ENCODE peak calls at places on chromosomes 7 and 10, in six cellular contexts. One of them, this sample, is unnamed.
A peak's percentile ranks its signal among the peaks of the same experiment; 100 is the strongest.

GRCh38 chr10:112585052-112585451 is 138.0 kb downstream of the VTI1A start:
- DNase-seq in substantia nigra: no peak
- DNase-seq in tibial artery: no peak
- DNase-seq in H1: no peak
- DNase-seq in brain microvascular endothelial cell: peak; percentile 34
- DNase-seq in ovary: no peak
- DNase-seq in this sample: peak; percentile 70

GRCh38 chr7:141609566-141609965 is 58.4 kb downstream of the AGK start:
- DNase-seq in substantia nigra: no peak
- DNase-seq in H1: no peak
- DNase-seq in brain microvascular endothelial cell: no peak
- DNase-seq in tibial artery: no peak
- DNase-seq in ovary: no peak
- DNase-seq in this sample: no peak

GRCh38 chr10:63883861-63884260 is 362.7 kb downstream of the REEP3 start:
- DNase-seq in brain microvascular endothelial cell: no peak
- DNase-seq in H1: no peak
- DNase-seq in ovary: no peak
- DNase-seq in tibial artery: no peak
- DNase-seq in substantia nigra: no peak
- DNase-seq in this sample: no peak

GRCh38 chr10:99593312-99593711 is 26.9 kb downstream of the SLC25A28 start:
- DNase-seq in tibial artery: no peak
- DNase-seq in brain microvascular endothelial cell: no peak
- DNase-seq in substantia nigra: no peak
- DNase-seq in H1: no peak
- DNase-seq in ovary: no peak
- DNase-seq in this sample: no peak

GRCh38 chr7:130070900-130071622 is 727 bp downstream of the KLHDC10 start:
- DNase-seq in tibial artery: no peak
- DNase-seq in brain microvascular endothelial cell: no peak
- DNase-seq in ovary: no peak
- DNase-seq in H1: no peak
- DNase-seq in substantia nigra: no peak
- DNase-seq in this sample: no peak

GRCh38 chr10:47047577-47048532 is 136.6 kb downstream of the PTPN20 start:
- DNase-seq in brain microvascular endothelial cell: peak; percentile 70
- DNase-seq in ovary: no peak
- DNase-seq in substantia nigra: peak; percentile 59
- DNase-seq in H1: peak; percentile 90
- DNase-seq in tibial artery: peak; percentile 89
- DNase-seq in this sample: peak; percentile 95

GRCh38 chr7:16130127-16131110 is 290.9 kb downstream of the CRPPA start:
- DNase-seq in substantia nigra: no peak
- DNase-seq in H1: no peak
- DNase-seq in tibial artery: no peak
- DNase-seq in brain microvascular endothelial cell: no peak
- DNase-seq in ovary: no peak
- DNase-seq in this sample: no peak

GRCh38 chr7:142355328-142355727 is 97.5 kb upstream of the PRSS58 start:
- DNase-seq in substantia nigra: no peak
- DNase-seq in brain microvascular endothelial cell: peak; percentile 7
- DNase-seq in ovary: no peak
- DNase-seq in tibial artery: no peak
- DNase-seq in H1: no peak
- DNase-seq in this sample: no peak

GRCh38 chr7:21028186-21028989 is 241.7 kb upstream of the SP8 start:
- DNase-seq in H1: no peak
- DNase-seq in substantia nigra: no peak
- DNase-seq in brain microvascular endothelial cell: no peak
- DNase-seq in tibial artery: peak; percentile 59
- DNase-seq in ovary: no peak
- DNase-seq in this sample: no peak

GRCh38 chr7:117375380-117375779 is 51.9 kb downstream of the ASZ1 start:
- DNase-seq in brain microvascular endothelial cell: no peak
- DNase-seq in tibial artery: no peak
- DNase-seq in substantia nigra: no peak
- DNase-seq in H1: no peak
- DNase-seq in ovary: no peak
- DNase-seq in this sample: no peak

GRCh38 chr7:98329100-98329871 is 47.8 kb downstream of the BRI3 start:
- DNase-seq in tibial artery: no peak
- DNase-seq in substantia nigra: no peak
- DNase-seq in ovary: no peak
- DNase-seq in H1: no peak
- DNase-seq in brain microvascular endothelial cell: peak; percentile 76
- DNase-seq in this sample: no peak

GRCh38 chr7:94510582-94511456 is 1.2 kb downstream of the CASD1 start:
- DNase-seq in substantia nigra: peak; percentile 45
- DNase-seq in tibial artery: peak; percentile 72
- DNase-seq in brain microvascular endothelial cell: peak; percentile 1
- DNase-seq in H1: no peak
- DNase-seq in ovary: no peak
- DNase-seq in this sample: peak; percentile 79

GRCh38 chr10:127906548-127907377 is at the start of gene PTPRE:
- DNase-seq in tibial artery: no peak
- DNase-seq in H1: peak; percentile 88
- DNase-seq in brain microvascular endothelial cell: no peak
- DNase-seq in ovary: no peak
- DNase-seq in substantia nigra: peak; percentile 70
- DNase-seq in this sample: peak; percentile 92

GRCh38 chr10:103564799-103565365 is 71.4 kb downstream of the NEURL1 start:
- DNase-seq in tibial artery: no peak
- DNase-seq in ovary: no peak
- DNase-seq in substantia nigra: no peak
- DNase-seq in brain microvascular endothelial cell: peak; percentile 8
- DNase-seq in H1: peak; percentile 95
- DNase-seq in this sample: no peak

GRCh38 chr10:97498841-97499560 is at the start of gene UBTD1:
- DNase-seq in ovary: peak; percentile 61
- DNase-seq in substantia nigra: peak; percentile 85
- DNase-seq in H1: peak; percentile 88
- DNase-seq in tibial artery: peak; percentile 82
- DNase-seq in brain microvascular endothelial cell: no peak
- DNase-seq in this sample: peak; percentile 87

GRCh38 chr7:134330990-134331389 is 14.3 kb upstream of the SLC35B4 start:
- DNase-seq in tibial artery: no peak
- DNase-seq in substantia nigra: no peak
- DNase-seq in H1: no peak
- DNase-seq in ovary: no peak
- DNase-seq in brain microvascular endothelial cell: no peak
- DNase-seq in this sample: no peak

GRCh38 chr7:134331393-134331792 is 14.7 kb upstream of the SLC35B4 start:
- DNase-seq in tibial artery: no peak
- DNase-seq in H1: no peak
- DNase-seq in ovary: no peak
- DNase-seq in substantia nigra: no peak
- DNase-seq in brain microvascular endothelial cell: no peak
- DNase-seq in this sample: no peak

GRCh38 chr7:134329614-134330316 is 13.0 kb upstream of the SLC35B4 start:
- DNase-seq in brain microvascular endothelial cell: no peak
- DNase-seq in H1: no peak
- DNase-seq in ovary: no peak
- DNase-seq in tibial artery: no peak
- DNase-seq in substantia nigra: no peak
- DNase-seq in this sample: no peak

GRCh38 chr7:134327896-134328295 is 11.2 kb upstream of the SLC35B4 start:
- DNase-seq in substantia nigra: peak; percentile 16
- DNase-seq in tibial artery: no peak
- DNase-seq in ovary: no peak
- DNase-seq in H1: peak; percentile 81
- DNase-seq in brain microvascular endothelial cell: peak; percentile 60
- DNase-seq in this sample: no peak

GRCh38 chr7:134328900-134329299 is 12.2 kb upstream of the SLC35B4 start:
- DNase-seq in substantia nigra: no peak
- DNase-seq in tibial artery: no peak
- DNase-seq in ovary: no peak
- DNase-seq in H1: no peak
- DNase-seq in brain microvascular endothelial cell: no peak
- DNase-seq in this sample: no peak
- H3K27ac ChIP-seq in substantia nigra: no peak overlapping the region
- H3K27ac ChIP-seq in tibial artery: no peak overlapping the region
- H3K27ac ChIP-seq in ovary: no peak overlapping the region
- H3K27ac ChIP-seq in H1: no peak overlapping the region
- H3K27ac ChIP-seq in brain microvascular endothelial cell: no peak overlapping the region
- H3K27ac ChIP-seq in this sample: no peak overlapping the region

DNA sequence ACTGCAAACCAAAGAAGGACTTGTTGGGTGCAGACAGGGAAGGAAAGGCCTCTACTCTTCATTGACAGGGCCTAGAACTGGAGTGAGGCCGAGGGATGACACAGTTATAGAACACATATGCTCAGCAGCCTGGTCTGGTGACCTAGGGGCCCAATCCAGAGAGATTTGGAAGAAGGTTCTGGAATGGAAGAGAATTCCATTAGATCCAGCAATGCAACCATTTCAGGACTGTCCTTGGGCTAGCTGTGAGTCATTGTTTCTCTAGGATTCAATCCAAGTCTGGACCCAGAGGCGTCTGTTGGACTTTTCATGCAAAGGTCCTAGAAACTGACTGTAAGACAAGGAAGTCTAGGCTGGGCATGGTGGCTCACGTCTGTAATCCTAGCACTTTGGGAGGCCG is 59.2 kb downstream of the WIPF3 start:
- DNase-seq in substantia nigra: no peak
- DNase-seq in tibial artery: peak; percentile 72
- DNase-seq in brain microvascular endothelial cell: peak; percentile 88
- DNase-seq in H1: no peak
- DNase-seq in ovary: peak; percentile 60
- DNase-seq in this sample: peak; percentile 61
- H3K27ac ChIP-seq in substantia nigra: no peak overlapping the region
- H3K27ac ChIP-seq in tibial artery: peak overlapping the region; percentile 69
- H3K27ac ChIP-seq in brain microvascular endothelial cell: no peak overlapping the region
- H3K27ac ChIP-seq in H1: no peak overlapping the region
- H3K27ac ChIP-seq in ovary: no peak overlapping the region
- H3K27ac ChIP-seq in this sample: no peak overlapping the region

DNA sequence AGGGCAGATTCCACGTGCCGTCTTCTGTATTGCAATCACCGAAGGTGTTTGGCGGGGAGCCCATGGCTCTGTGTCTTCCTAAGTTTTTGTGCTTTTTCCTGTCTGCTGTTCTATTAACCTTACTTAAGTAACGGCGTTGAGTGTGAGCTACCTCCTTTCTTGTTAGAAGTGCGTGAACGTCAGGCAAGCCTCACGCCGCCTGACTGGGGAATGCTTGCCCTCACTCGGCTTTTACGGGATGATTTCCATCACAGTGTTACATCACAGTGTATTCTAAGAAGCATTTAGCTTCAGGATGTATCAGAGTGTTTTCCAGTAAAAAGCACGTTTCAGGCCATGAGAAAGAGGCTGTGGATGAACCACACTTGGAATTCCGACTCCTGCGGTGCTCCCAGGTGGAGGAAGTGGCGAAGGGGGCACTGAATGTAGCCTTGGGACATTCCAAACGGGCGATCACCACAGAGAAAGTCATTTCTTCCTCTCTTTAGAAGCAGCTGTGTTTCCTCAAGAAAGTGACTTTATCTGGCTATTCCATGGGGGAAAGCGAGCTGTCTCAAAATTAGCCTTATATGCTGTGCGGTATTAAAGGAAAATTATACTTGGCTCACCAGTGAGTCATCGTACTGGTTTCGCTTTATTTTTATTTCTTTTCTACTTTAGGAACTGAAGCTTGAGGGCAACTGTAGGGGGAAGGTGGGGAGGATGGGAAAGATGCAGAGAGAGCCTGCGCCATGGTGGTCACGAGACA is 290.7 kb downstream of the KLF6 start:
- DNase-seq in tibial artery: peak; percentile 80
- DNase-seq in ovary: peak; percentile 68
- DNase-seq in brain microvascular endothelial cell: peak; percentile 57
- DNase-seq in H1: no peak
- DNase-seq in substantia nigra: no peak
- DNase-seq in this sample: no peak
- H3K27ac ChIP-seq in tibial artery: peak overlapping the region; percentile 89
- H3K27ac ChIP-seq in ovary: peak overlapping the region; percentile 94
- H3K27ac ChIP-seq in brain microvascular endothelial cell: peak overlapping the region; percentile 62
- H3K27ac ChIP-seq in H1: no peak overlapping the region
- H3K27ac ChIP-seq in substantia nigra: no peak overlapping the region
- H3K27ac ChIP-seq in this sample: peak overlapping the region; percentile 54

DNA sequence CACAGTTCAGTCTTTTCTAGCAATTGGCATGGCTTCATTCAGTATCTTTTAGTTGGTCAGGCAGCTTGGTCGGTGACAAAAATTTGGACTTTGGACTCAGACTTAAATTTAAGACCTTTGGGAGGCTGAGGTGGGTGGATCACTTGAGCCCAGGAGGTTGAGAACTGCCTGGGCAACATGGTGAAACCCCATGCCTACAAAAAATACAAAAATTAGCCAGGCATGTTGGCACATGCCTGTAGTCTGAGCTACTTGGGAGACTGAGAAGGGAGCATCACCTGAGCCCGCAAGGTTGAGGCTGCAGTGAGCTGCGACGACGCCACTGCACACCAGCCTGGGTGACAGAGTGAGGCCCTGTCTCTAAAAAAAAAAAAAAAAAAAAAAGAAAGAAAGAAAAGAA is 19.5 kb upstream of the ITPRID1 start:
- DNase-seq in ovary: no peak
- DNase-seq in substantia nigra: no peak
- DNase-seq in tibial artery: no peak
- DNase-seq in H1: no peak
- DNase-seq in brain microvascular endothelial cell: no peak
- DNase-seq in this sample: no peak
- H3K27ac ChIP-seq in ovary: no peak overlapping the region
- H3K27ac ChIP-seq in substantia nigra: no peak overlapping the region
- H3K27ac ChIP-seq in tibial artery: no peak overlapping the region
- H3K27ac ChIP-seq in H1: no peak overlapping the region
- H3K27ac ChIP-seq in brain microvascular endothelial cell: no peak overlapping the region
- H3K27ac ChIP-seq in this sample: no peak overlapping the region

GRCh38 chr7:151053091-151053490 is 4.6 kb downstream of the CDK5 start:
- DNase-seq in tibial artery: no peak
- DNase-seq in H1: no peak
- DNase-seq in ovary: no peak
- DNase-seq in brain microvascular endothelial cell: no peak
- DNase-seq in substantia nigra: no peak
- DNase-seq in this sample: no peak
- H3K27ac ChIP-seq in tibial artery: no peak overlapping the region
- H3K27ac ChIP-seq in H1: no peak overlapping the region
- H3K27ac ChIP-seq in ovary: no peak overlapping the region
- H3K27ac ChIP-seq in brain microvascular endothelial cell: no peak overlapping the region
- H3K27ac ChIP-seq in substantia nigra: no peak overlapping the region
- H3K27ac ChIP-seq in this sample: no peak overlapping the region

This sample was measured in aorta.